ENCODE peak calls at places on chromosomes 3 and 15, in eight cellular contexts. D, O, T, Z, E, H, Y and F are unnamed samples.

GRCh38 chr3:195714380-195715011 is 6.3 kb upstream of the MUC20 start:
- DNase-seq in D (no peak), O (no peak), T (no peak), Z (no peak), E (no peak), H (peak; percentile 18), Y (peak; percentile 46), F (peak; percentile 39)

GRCh38 chr3:189529468-189529867 is 101.7 kb upstream of the TP63 start:
- DNase-seq in D (no peak), O (no peak), T (no peak), Z (no peak), E (no peak), H (no peak), Y (no peak), F (no peak)

GRCh38 chr3:107690522-107691138 is 167.9 kb downstream of the BBX start:
- DNase-seq in D (peak; percentile 30), O (no peak), T (no peak), Z (no peak), E (peak; percentile 80), H (peak; percentile 78), Y (no peak), F (peak; percentile 71)

GRCh38 chr3:43624619-43625305 is 3.0 kb upstream of the ANO10 start:
- DNase-seq in D (no peak), O (no peak), T (no peak), Z (no peak), E (no peak), H (no peak), Y (no peak), F (peak; percentile 14)

GRCh38 chr3:129597792-129598381 is 8.6 kb downstream of the PLXND1 start:
- DNase-seq in D (no peak), O (no peak), T (no peak), Z (no peak), E (peak; percentile 27), H (peak; percentile 50), Y (no peak), F (peak; percentile 62)

GRCh38 chr3:4821975-4822374 is 157.3 kb upstream of the BHLHE40 start:
- DNase-seq in D (no peak), O (no peak), T (no peak), Z (no peak), E (no peak), H (no peak), Y (no peak), F (no peak)

GRCh38 chr3:21750291-21750690 is 719 bp downstream of the ZNF385D start:
- DNase-seq in D (no peak), O (no peak), T (no peak), Z (no peak), E (peak; percentile 39), H (peak; percentile 24), Y (no peak), F (no peak)

GRCh38 chr15:71080705-71081104 is 34.6 kb upstream of the THSD4 start:
- DNase-seq in D (no peak), O (no peak), T (no peak), Z (no peak), E (peak; percentile 92), H (peak; percentile 84), Y (no peak), F (peak; percentile 95)

GRCh38 chr15:43799945-43800285 is at the start of gene SERINC4:
- DNase-seq in D (no peak), O (no peak), T (no peak), Z (no peak), E (no peak), H (no peak), Y (no peak), F (no peak)

GRCh38 chr3:153162513-153163348 is 705 bp downstream of the RAP2B start:
- DNase-seq in D (no peak), O (peak; percentile 63), T (peak; percentile 21), Z (peak; percentile 42), E (peak; percentile 39), H (peak; percentile 49), Y (peak; percentile 45), F (peak; percentile 34)

DNA sequence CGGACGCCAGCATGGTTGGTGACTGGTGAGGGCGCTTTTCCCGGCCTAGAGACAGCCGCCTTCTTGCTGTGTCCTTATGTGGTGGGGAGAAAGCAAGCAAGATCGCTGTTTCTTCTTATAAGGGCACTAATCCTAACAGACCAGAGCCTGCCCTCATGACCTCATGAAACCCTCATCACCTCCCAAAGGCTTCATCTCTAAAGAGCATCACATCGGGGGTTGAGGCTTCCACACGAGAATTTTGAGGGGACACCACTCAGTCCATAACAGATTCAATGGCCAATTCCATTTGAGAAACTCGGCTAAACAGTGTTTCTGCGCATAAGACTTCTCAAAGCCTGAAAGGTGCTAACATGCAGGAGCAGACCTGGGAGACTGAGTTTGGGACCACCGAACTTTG is 54.0 kb downstream of the VGLL4 start:
- DNase-seq in D (no peak), O (no peak), T (no peak), Z (no peak), E (no peak), H (no peak), Y (no peak), F (no peak)
- H3K4me3 ChIP-seq in D (no peak overlapping the region), O (no peak overlapping the region), T (no peak overlapping the region), Z (no peak overlapping the region), E (no peak overlapping the region), H (no peak overlapping the region), Y (no peak overlapping the region), F (no peak overlapping the region)

DNA sequence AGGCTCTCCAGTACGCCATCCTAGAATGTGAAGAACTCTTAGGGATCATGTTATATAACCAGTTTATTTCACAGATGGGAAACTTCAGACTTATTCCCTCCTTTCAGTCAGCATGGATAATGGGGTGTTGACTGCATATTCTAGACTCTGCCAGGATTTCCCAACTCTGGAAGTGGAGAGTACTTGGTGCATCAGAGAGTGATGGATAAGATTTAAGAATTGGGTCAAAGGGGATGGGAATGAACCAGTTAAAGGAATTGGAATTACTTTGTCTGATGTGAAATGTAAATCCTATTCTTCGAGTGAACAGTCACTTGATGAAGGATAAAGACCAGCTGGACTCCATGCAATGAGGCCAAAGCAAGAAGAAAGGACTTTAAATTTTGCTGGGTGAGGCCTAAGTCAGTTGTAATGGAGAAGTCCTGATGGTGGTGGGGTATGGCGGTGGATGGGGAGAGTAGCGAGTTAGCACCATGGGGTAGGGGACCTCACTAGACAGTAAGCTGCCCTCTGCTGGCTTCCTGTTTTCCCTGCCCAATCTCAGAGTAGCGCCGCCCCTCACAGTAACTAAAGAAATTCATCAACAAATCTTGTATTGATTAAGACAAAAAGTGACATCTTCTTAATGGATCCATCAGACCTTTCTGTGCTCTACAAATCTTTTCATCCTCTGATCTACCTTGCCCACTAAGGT is 7.3 kb upstream of the CACNA1D start:
- DNase-seq in D (no peak), O (no peak), T (no peak), Z (no peak), E (peak; percentile 74), H (no peak), Y (no peak), F (no peak)
- TF ChIP-seq CTCF in D (peak; percentile 21), O (no peak), T (no peak), Z (no peak), E (peak; percentile 0), H (no peak), Y (no peak), F (no peak)

GRCh38 chr3:16550305-16550675 is 36.8 kb upstream of the RFTN1 start:
- DNase-seq in D (no peak), O (no peak), T (no peak), Z (no peak), E (peak; percentile 4), H (no peak), Y (peak; percentile 27), F (no peak)
- H3K4me3 ChIP-seq in D (no peak overlapping the region), O (no peak overlapping the region), T (peak overlapping the region; percentile 23), Z (no peak overlapping the region), E (peak overlapping the region; percentile 30), H (no peak overlapping the region), Y (peak overlapping the region; percentile 46), F (peak overlapping the region; percentile 31)

DNA sequence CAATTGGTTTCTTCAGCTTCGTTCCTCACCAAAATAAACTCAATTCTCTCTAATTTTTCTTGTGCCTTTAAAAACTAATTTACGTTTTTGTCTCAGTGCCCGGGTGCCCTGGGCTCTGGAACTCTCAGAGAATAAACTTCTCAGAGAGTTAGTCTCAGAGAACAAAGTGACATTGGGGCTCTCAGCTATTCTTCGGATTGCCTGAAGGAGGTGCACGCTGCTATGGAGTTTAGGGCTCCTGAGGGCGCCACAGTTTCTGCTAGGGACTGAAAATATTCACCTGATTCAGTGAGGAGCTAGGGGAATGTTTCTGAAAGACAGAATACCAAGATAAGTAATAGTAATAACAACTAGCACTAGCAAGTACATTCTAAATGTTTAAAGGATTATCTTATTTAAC is 22.7 kb downstream of the ZIC4 start:
- DNase-seq in D (no peak), O (no peak), T (no peak), Z (no peak), E (no peak), H (no peak), Y (no peak), F (no peak)
- TF ChIP-seq CTCF in D (peak; percentile 10), O (no peak), T (no peak), Z (peak; percentile 4), E (peak; percentile 54), H (peak; percentile 40), Y (peak; percentile 25), F (peak; percentile 34)

GRCh38 chr15:39578851-39579486 is 1.9 kb upstream of the THBS1 start:
- DNase-seq in D (peak; percentile 17), O (no peak), T (no peak), Z (no peak), E (peak; percentile 31), H (peak; percentile 60), Y (no peak), F (peak; percentile 69)
- H3K4me3 ChIP-seq in D (peak overlapping the region; percentile 95), O (no peak overlapping the region), T (no peak overlapping the region), Z (peak overlapping the region; percentile 65), E (peak overlapping the region; percentile 78), H (no peak overlapping the region), Y (no peak overlapping the region), F (peak overlapping the region; percentile 57)

GRCh38 chr3:53729618-53730017 is 116.6 kb downstream of the CHDH start:
- DNase-seq in D (no peak), O (no peak), T (no peak), Z (no peak), E (no peak), H (no peak), Y (no peak), F (peak; percentile 4)
- TF ChIP-seq CTCF in D (no peak), O (peak; percentile 18), T (no peak), Z (no peak), E (no peak), H (no peak), Y (peak; percentile 40), F (peak; percentile 35)